ENCODE peak calls at places on chromosomes 16 and 17, in eight cellular contexts. F is foreskin fibroblast, X is mesothelial cell of epicardium, C is PC-3, W is left ventricle myocardium inferior, O is HFFc6, Z is BE2C, D is cardiac fibroblast. L is an unnamed sample.

GRCh38 chr17:40314557-40314953 is 5.6 kb downstream of the RARA start:
- DNase-seq in W (peak; percentile 83), X (peak; percentile 61), C (peak; percentile 98), O (peak; percentile 95), D (peak; percentile 84), F (peak; percentile 95), Z (peak; percentile 92), L (peak; percentile 98)

GRCh38 chr17:4600563-4600962 is 16.2 kb downstream of the SMTNL2 start:
- DNase-seq in O (no peak), Z (peak; percentile 37), W (peak; percentile 77), C (no peak), D (no peak), F (no peak), X (no peak), L (no peak)

GRCh38 chr17:33049781-33050414 is 58.3 kb downstream of the SPACA3 start:
- DNase-seq in O (peak; percentile 21), X (peak; percentile 54), F (peak; percentile 21), W (no peak), C (peak; percentile 56), Z (peak; percentile 63), D (peak; percentile 58), L (peak; percentile 79)

GRCh38 chr17:77435272-77436057 is 294.7 kb downstream of the SEC14L1 start:
- DNase-seq in C (no peak), X (no peak), D (no peak), W (no peak), F (no peak), Z (no peak), O (no peak), L (no peak)

GRCh38 chr17:40071720-40072480 is 9.1 kb downstream of the THRA start:
- DNase-seq in Z (peak; percentile 83), W (peak; percentile 76), D (peak; percentile 69), X (no peak), C (no peak), F (no peak), O (no peak), L (peak; percentile 97)

GRCh38 chr17:5468075-5468473 is 708 bp downstream of the DHX33 start:
- DNase-seq in O (no peak), X (no peak), F (no peak), W (no peak), C (no peak), Z (no peak), D (no peak), L (no peak)

GRCh38 chr16:65309294-65309850 is 187.5 kb upstream of the CDH11 start:
- DNase-seq in C (no peak), W (no peak), Z (peak; percentile 18), F (no peak), O (no peak), X (no peak), D (no peak), L (no peak)

GRCh38 chr17:4833941-4834501 is 881 bp downstream of the MINK1 start:
- DNase-seq in Z (no peak), O (peak; percentile 17), W (no peak), F (peak; percentile 42), X (no peak), D (peak; percentile 60), C (peak; percentile 10), L (peak; percentile 33)

GRCh38 chr16:70805787-70806186 is 4.8 kb upstream of the VAC14 start:
- DNase-seq in O (peak; percentile 83), W (no peak), C (peak; percentile 18), X (no peak), D (peak; percentile 40), Z (no peak), F (peak; percentile 87), L (peak; percentile 24)

GRCh38 chr16:57503366-57503765 is 17.1 kb upstream of the DOK4 start:
- DNase-seq in D (peak; percentile 21), Z (peak; percentile 50), C (no peak), F (no peak), X (no peak), O (no peak), W (no peak), L (no peak)

GRCh38 chr16:19916064-19916463 is 31.4 kb upstream of the GPRC5B start:
- DNase-seq in Z (no peak), O (no peak), D (no peak), W (no peak), C (no peak), X (no peak), F (no peak), L (no peak)

GRCh38 chr17:82097187-82097918 is 683 bp downstream of the FASN start:
- DNase-seq in D (peak; percentile 81), F (peak; percentile 57), C (peak; percentile 31), X (peak; percentile 64), Z (peak; percentile 71), W (no peak), O (peak; percentile 31), L (no peak)

GRCh38 chr17:5437721-5438317 is 1.1 kb downstream of the C1QBP start:
- DNase-seq in O (peak; percentile 84), D (no peak), W (no peak), C (peak; percentile 72), Z (no peak), F (peak; percentile 28), X (no peak), L (peak; percentile 27)

GRCh38 chr17:38605852-38606645 is at the start of gene SRCIN1:
- DNase-seq in D (no peak), F (peak; percentile 19), W (peak; percentile 62), X (peak; percentile 72), C (peak; percentile 57), O (no peak), Z (peak; percentile 83), L (peak; percentile 29)

GRCh38 chr16:57699899-57700298 is 5.3 kb downstream of the DRC7 start:
- DNase-seq in X (no peak), F (no peak), Z (no peak), C (no peak), W (no peak), O (no peak), D (no peak), L (no peak)

GRCh38 chr16:78742501-78743283 is 643.2 kb downstream of the WWOX start:
- DNase-seq in F (no peak), O (no peak), D (no peak), Z (no peak), C (no peak), X (no peak), W (no peak), L (no peak)

GRCh38 chr16:57365826-57366536 is 6.3 kb upstream of the CX3CL1 start:
- DNase-seq in Z (no peak), W (no peak), F (no peak), O (no peak), X (no peak), C (no peak), D (no peak), L (no peak)

GRCh38 chr16:9489823-9490467 is 398.5 kb downstream of the HAPSTR1 start:
- DNase-seq in X (peak; percentile 54), D (no peak), C (no peak), F (no peak), O (no peak), W (peak; percentile 66), Z (no peak), L (no peak)

GRCh38 chr17:19364699-19365498 is 2.4 kb upstream of the B9D1 start:
- DNase-seq in O (no peak), X (no peak), C (no peak), D (no peak), W (no peak), F (no peak), Z (no peak), L (peak; percentile 53)
- TF ChIP-seq CTCF in O (no peak), X (no peak), C (no peak), D (no peak), W (no peak), F (no peak), Z (no peak), L (no peak)

DNA sequence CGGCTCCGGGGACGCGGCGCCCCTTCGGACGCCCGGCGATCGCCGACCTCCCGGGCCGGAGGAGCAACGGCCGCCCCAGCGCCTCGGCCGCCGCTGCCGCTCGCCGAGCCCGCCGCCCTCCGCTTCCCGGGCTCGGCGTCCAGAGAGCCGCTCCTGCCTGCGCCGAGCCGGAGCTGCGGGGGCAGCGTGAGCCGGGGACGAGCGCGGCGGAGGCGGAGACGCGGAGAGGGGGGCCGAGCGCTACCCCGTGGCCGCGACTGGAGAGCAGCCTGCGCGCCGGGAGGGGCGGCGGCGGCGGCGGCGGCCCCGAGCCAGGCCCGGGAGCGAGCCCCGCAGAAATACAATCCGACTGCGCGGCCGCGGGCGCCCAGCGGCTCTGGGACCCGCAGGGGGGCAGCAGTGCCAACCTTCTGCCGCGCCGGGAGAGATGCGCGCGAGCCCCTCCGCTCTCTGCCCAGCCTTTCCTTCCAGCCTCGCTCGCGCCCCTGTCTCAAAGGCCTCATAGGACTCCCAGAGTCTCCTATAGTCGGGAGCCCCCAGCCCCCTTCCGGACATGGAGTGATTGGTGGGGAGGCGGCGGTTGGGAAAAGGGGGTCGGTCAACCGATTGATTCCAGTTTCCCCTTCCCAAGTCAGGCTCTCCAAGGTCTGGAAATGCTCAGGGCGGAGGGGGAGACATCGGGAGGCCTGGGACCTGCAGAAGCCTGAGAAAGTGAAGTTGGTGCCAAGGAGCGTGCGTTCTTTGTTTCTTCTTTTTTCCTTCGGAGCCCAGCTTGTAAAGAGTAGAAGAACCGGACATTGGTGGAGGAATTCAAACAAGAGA is 1.0 kb upstream of the SDK2 start:
- DNase-seq in D (peak; percentile 24), F (peak; percentile 20), X (peak; percentile 82), O (no peak), C (no peak), W (peak; percentile 60), Z (peak; percentile 70), L (no peak)
- TF ChIP-seq CTCF in D (no peak), F (no peak), X (no peak), O (no peak), C (no peak), W (peak; percentile 20), Z (peak; percentile 19), L (no peak)

DNA sequence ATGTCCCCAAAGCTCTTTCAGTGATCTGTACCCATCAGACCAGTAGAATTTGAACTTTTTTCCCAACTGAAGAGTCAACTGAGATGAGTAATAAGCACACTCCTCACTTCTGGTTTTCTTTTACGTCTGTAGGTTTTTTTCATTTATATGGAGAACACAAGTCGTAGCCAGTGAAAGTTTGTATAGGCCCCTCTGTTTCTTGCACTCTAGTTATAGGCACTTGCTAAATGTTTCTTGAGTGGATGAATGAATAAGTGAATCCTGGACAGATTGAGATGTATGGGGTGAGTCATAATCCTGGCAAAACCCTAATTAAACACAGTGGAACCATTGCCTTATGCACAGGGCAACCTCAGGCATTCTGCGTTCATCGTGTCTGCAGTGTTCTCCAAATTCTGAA is 193.7 kb upstream of the TBX2 start:
- DNase-seq in O (no peak), Z (no peak), C (peak; percentile 38), W (no peak), X (no peak), D (no peak), F (no peak), L (peak; percentile 27)
- TF ChIP-seq CTCF in O (no peak), Z (no peak), C (no peak), W (no peak), X (no peak), D (no peak), F (no peak), L (no peak)

GRCh38 chr16:23420011-23420410 is 33.0 kb downstream of the COG7 start:
- DNase-seq in Z (no peak), C (no peak), F (no peak), D (peak; percentile 27), X (no peak), O (peak; percentile 30), W (no peak), L (peak; percentile 16)

GRCh38 chr16:23428351-23428750 is 24.6 kb downstream of the COG7 start:
- DNase-seq in Z (no peak), D (no peak), X (no peak), W (no peak), O (no peak), C (peak; percentile 10), F (no peak), L (peak; percentile 68)

GRCh38 chr16:23423496-23424049 is 29.4 kb downstream of the COG7 start:
- DNase-seq in Z (peak; percentile 10), C (peak; percentile 94), W (peak; percentile 49), O (peak; percentile 95), F (peak; percentile 97), X (no peak), D (peak; percentile 94), L (peak; percentile 99)

GRCh38 chr16:23424292-23424958 is 28.6 kb downstream of the COG7 start:
- DNase-seq in F (no peak), X (no peak), Z (no peak), O (no peak), D (no peak), C (peak; percentile 84), W (no peak), L (peak; percentile 92)
- TF ChIP-seq CTCF in F (no peak), X (no peak), Z (no peak), O (no peak), D (no peak), C (no peak), W (no peak), L (no peak)

L was measured in MCF 10A.